ENCODE peak calls at places on chromosomes 6 and 20, in five cellular contexts. Q is Calu3, V is AG04450, Y is cardiac fibroblast, M is endothelial cell. I is an unnamed sample.

GRCh38 chr20:63696628-63697356 is at the start of gene TNFRSF6B:
- DNase-seq in Q (no peak), V (no peak), Y (no peak), M (peak; percentile 27), I (peak; percentile 43)

GRCh38 chr20:59765599-59766177 is 161.3 kb downstream of the PHACTR3 start:
- DNase-seq in Q (peak; percentile 35), V (no peak), Y (no peak), M (peak; percentile 44), I (peak; percentile 52)

GRCh38 chr6:89956182-89956581 is 61.9 kb downstream of the GJA10 start:
- DNase-seq in Q (no peak), V (no peak), Y (no peak), M (no peak), I (no peak)

GRCh38 chr6:134724653-134725340 is 225.1 kb downstream of the ALDH8A1 start:
- DNase-seq in Q (no peak), V (peak; percentile 59), Y (no peak), M (no peak), I (peak; percentile 27)

GRCh38 chr6:112781236-112781635 is 434.1 kb downstream of the RFPL4B start:
- DNase-seq in Q (no peak), V (no peak), Y (peak; percentile 62), M (peak; percentile 58), I (peak; percentile 7)

GRCh38 chr6:158803733-158804143 is 15.4 kb downstream of the EZR start:
- DNase-seq in Q (no peak), V (no peak), Y (peak; percentile 43), M (peak; percentile 27), I (no peak)

GRCh38 chr20:33404281-33404680 is 3.0 kb upstream of the CDK5RAP1 start:
- DNase-seq in Q (no peak), V (no peak), Y (no peak), M (no peak), I (no peak)

GRCh38 chr6:84791927-84792326 is 27.5 kb upstream of the TBX18 start:
- DNase-seq in Q (no peak), V (no peak), Y (no peak), M (no peak), I (no peak)

GRCh38 chr20:51366155-51366886 is 176.2 kb downstream of the NFATC2 start:
- DNase-seq in Q (peak; percentile 36), V (peak; percentile 99), Y (peak; percentile 96), M (no peak), I (peak; percentile 87)

GRCh38 chr6:34315780-34316179 is 67.0 kb upstream of the SMIM29 start:
- DNase-seq in Q (no peak), V (no peak), Y (no peak), M (no peak), I (no peak)

GRCh38 chr6:151059612-151060095 is 180.1 kb upstream of the AKAP12 start:
- DNase-seq in Q (no peak), V (no peak), Y (peak; percentile 56), M (no peak), I (peak; percentile 43)

DNA sequence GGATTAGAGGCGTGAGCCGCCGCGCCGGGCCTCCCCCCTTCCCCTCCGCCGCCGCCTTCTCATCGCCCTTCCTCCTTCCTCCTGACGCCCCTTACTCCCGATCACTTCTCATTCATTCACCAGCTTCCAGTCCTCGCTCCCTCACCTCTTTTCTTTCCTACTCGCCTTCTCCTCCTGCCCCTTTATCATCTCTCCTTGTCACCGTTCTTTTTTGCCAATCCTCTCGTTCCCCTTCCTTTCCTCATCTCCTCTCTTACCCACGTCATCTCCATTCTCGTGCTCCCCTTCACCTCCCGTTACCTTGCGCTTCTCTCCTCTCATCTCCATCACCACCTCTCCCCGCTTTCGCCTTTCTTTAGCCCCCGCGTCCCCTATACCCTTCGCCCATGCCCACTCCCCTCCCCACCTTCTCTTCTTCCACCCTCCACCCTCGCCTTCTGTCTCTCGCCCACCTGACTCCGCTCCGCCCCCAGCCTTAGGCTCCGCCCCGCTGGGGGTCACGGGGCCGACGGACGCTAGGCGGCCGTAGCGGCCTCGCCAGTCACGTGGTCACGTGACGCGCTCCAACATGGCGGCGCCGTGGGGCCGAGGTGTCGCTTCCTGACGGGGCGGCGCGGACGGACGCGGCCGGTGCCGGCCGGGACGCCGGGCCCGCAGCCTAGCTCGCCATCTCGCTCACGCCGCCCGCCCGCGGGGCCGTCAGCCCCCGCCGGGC is at the start of gene ARFGEF2:
- DNase-seq in Q (peak; percentile 99), V (peak; percentile 56), Y (peak; percentile 93), M (peak; percentile 94), I (peak; percentile 90)
- TF ChIP-seq CTCF in Q (peak; percentile 8), V (no peak), Y (no peak), M (peak; percentile 18), I (no peak)

GRCh38 chr20:43096471-43096870 is 93.2 kb downstream of the PTPRT start:
- DNase-seq in Q (no peak), V (no peak), Y (no peak), M (no peak), I (no peak)

GRCh38 chr20:43102394-43102793 is 87.3 kb downstream of the PTPRT start:
- DNase-seq in Q (peak; percentile 28), V (no peak), Y (no peak), M (no peak), I (no peak)
- TF ChIP-seq CTCF in Q (no peak), V (no peak), Y (no peak), M (no peak), I (no peak)

GRCh38 chr6:124368131-124368530 is 564.5 kb downstream of the NKAIN2 start:
- DNase-seq in Q (no peak), V (no peak), Y (peak; percentile 1), M (no peak), I (no peak)
- TF ChIP-seq CTCF in Q (no peak), V (no peak), Y (no peak), M (no peak), I (no peak)

DNA sequence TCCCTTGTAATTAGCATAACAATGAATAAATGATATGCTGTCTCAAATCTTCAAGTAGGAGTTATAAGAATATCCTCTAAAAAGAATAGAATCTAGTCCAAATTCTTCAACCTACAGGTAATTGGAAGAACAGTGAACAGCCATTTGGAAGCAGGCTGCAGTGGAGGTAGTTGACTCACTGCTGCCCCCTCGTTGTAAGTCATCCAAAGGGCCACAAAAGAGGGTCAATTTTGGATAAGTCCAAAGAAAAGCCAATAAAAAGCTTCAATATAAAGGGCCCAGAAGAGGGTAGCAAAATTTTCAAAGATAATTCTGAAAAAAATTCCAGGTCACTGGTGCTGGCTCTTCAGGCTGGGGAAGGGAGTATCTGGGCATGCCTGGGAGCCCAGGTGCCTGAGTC is 60.8 kb upstream of the SSTR4 start:
- DNase-seq in Q (peak; percentile 1), V (no peak), Y (peak; percentile 46), M (peak; percentile 39), I (peak; percentile 53)
- TF ChIP-seq CTCF in Q (peak; percentile 23), V (peak; percentile 39), Y (peak; percentile 61), M (peak; percentile 61), I (peak; percentile 61)

DNA sequence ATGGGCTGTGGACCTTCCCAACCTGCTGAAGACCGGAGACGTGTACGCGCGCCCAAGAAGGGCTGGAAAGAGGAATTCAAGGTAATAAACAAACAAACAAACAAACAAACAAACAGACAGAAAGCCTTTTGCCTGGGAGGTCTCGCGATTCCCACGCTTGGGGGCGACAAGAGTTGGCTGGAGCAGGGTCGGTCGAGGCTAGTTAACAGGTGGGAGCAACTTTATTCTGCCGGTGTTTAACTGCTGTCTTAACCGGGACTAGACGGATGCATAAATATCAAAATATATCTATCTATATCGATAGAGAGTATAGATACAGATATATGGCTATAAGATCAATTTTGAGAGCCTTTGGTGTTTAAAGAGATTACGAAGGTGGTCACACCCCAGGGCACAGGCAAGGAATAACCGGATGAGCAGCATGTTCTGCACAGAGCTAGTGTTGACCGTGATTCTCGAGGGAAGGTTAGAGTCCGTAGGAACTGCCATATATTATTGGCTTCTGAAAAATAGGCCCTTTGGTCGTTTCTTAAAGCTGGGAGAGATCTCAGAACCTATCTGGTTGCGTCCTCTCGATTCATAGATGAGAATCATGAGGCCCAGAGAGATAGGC is 514 bp downstream of the STMND1 start:
- DNase-seq in Q (no peak), V (no peak), Y (no peak), M (no peak), I (no peak)
- TF ChIP-seq CTCF in Q (no peak), V (no peak), Y (no peak), M (no peak), I (no peak)

DNA sequence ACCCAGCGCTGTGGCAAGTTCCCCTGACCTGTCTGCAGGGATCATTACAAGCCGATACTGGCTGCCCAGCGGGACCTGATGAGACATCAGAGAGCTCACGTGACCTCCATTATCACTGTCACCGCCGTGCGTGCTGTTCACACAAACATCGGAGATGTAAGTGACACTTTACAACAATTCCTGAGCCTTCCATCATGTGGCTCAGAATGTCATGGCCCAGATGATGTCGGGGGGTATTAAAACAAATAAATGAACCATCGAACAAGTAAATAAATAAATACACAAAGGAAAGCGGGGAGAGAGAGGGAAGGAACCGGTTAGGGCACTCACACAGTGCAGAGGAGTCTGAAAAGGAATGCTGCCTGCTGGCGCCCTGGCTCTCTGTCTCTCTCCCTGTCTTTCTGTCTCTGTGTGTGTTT is 195.1 kb downstream of the BMP7 start:
- DNase-seq in Q (no peak), V (no peak), Y (no peak), M (no peak), I (no peak)
- TF ChIP-seq CTCF in Q (no peak), V (no peak), Y (no peak), M (no peak), I (no peak)

I was measured in MCF 10A.